ENCODE peak calls at places on chromosomes 2 and 18, in seven cellular contexts. I is activated T-helper 1 cell treated with anti-CD3 and anti-CD28 coated beads, Interleukin-2, amount 50 U/mL, for 16 hours; X is posterior cingulate gyrus; V is head of caudate nucleus; R is stimulated activated CD4-positive, alpha-beta T cell treated with anti-CD3 and anti-CD28 coated beads, Interleukin-1b, Interleukin-23, amount 100 ng/mL, for 24 hours; L is smooth muscle cell of the brain vasculature; A is Daoy. D is an unnamed sample.

GRCh38 chr18:4172491-4172890 is 282.6 kb downstream of the DLGAP1 start:
- DNase-seq in I (no peak), X (no peak), V (peak), R (no peak), L (no peak), A (peak), D (peak)

GRCh38 chr2:96103388-96103705 is 13.0 kb downstream of the ADRA2B start:
- DNase-seq in I (no peak), X (no peak), V (no peak), R (no peak), L (no peak), A (no peak), D (no peak)

GRCh38 chr2:14427982-14428567 is 204.4 kb upstream of the LRATD1 start:
- DNase-seq in I (no peak), X (no peak), V (no peak), R (no peak), L (no peak), A (no peak), D (no peak)

GRCh38 chr2:128455710-128456050 is 137.0 kb upstream of the HS6ST1 start:
- DNase-seq in I (no peak), X (no peak), V (no peak), R (no peak), L (no peak), A (no peak), D (no peak)

GRCh38 chr2:98065804-98066203 is 21.2 kb upstream of the VWA3B start:
- DNase-seq in I (no peak), X (no peak), V (no peak), R (no peak), L (no peak), A (no peak), D (no peak)

GRCh38 chr2:219448099-219448775 is 13.6 kb downstream of the SPEG start:
- DNase-seq in I (no peak), X (no peak), V (no peak), R (no peak), L (no peak), A (no peak), D (no peak)

GRCh38 chr18:69518989-69519388 is 118.3 kb downstream of the DOK6 start:
- DNase-seq in I (no peak), X (no peak), V (no peak), R (no peak), L (no peak), A (no peak), D (no peak)

GRCh38 chr2:161915121-161915520 is 158.9 kb downstream of the DPP4 start:
- DNase-seq in I (no peak), X (no peak), V (no peak), R (no peak), L (no peak), A (no peak), D (no peak)

GRCh38 chr2:216775043-216775453 is 79.7 kb upstream of the IGFBP5 start:
- DNase-seq in I (no peak), X (no peak), V (no peak), R (no peak), L (peak), A (peak), D (no peak)